ENCODE peak calls at places on chromosomes 4 and X, in five cellular contexts. C is HFFc6; P is CD4-positive, alpha-beta T cell; O is dermis blood vessel endothelial cell; J is left colon. I is an unnamed sample.
A peak's percentile ranks its signal among the peaks of the same experiment; 100 is the strongest.

GRCh38 chrX:150299579-150299978 is 63.5 kb upstream of the MAMLD1 start:
- DNase-seq in J (no peak), C (no peak), P (no peak), O (no peak), I (no peak)

GRCh38 chrX:72351606-72352338 is 46.1 kb upstream of the CITED1 start:
- DNase-seq in P (no peak), J (no peak), O (no peak), C (no peak), I (no peak)

GRCh38 chr4:42713371-42713770 is 56.5 kb upstream of the ATP8A1 start:
- DNase-seq in C (no peak), P (no peak), O (no peak), J (no peak), I (no peak)

GRCh38 chr4:166088576-166088975 is 215.5 kb downstream of the TLL1 start:
- DNase-seq in P (no peak), C (no peak), J (no peak), O (no peak), I (no peak)

GRCh38 chr4:84967292-84967651 is 782 bp upstream of the WDFY3 start:
- DNase-seq in O (peak; percentile 39), C (peak; percentile 24), J (no peak), P (no peak), I (no peak)

GRCh38 chr4:8225704-8226443 is 26.8 kb downstream of the SH3TC1 start:
- DNase-seq in C (no peak), J (no peak), P (no peak), O (no peak), I (no peak)

GRCh38 chrX:130034178-130034577 is 51.7 kb downstream of the BCORL1 start:
- DNase-seq in O (no peak), J (no peak), P (no peak), C (no peak), I (no peak)

GRCh38 chr4:125254111-125254510 is 60.6 kb upstream of the FAT4 start:
- DNase-seq in C (peak; percentile 37), O (no peak), P (no peak), J (no peak), I (peak; percentile 12)

GRCh38 chr4:2044542-2045517 is 14.3 kb upstream of the NAT8L start:
- DNase-seq in P (no peak), O (no peak), J (no peak), C (no peak), I (no peak)

GRCh38 chr4:41076481-41076880 is 137.9 kb downstream of the APBB2 start:
- DNase-seq in J (no peak), O (no peak), C (no peak), P (no peak), I (no peak)

GRCh38 chr4:94491322-94491721 is 39.6 kb downstream of the PDLIM5 start:
- DNase-seq in P (no peak), J (no peak), C (peak; percentile 49), O (peak; percentile 24), I (no peak)

GRCh38 chr4:183838987-183839712 is 66.0 kb upstream of the STOX2 start:
- DNase-seq in J (no peak), C (no peak), P (no peak), O (peak; percentile 41), I (peak; percentile 5)

GRCh38 chr4:79227896-79228295 is 98.0 kb downstream of the NAA11 start:
- DNase-seq in C (no peak), O (no peak), J (no peak), P (no peak), I (no peak)

GRCh38 chr4:92234393-92235176 is 69.2 kb upstream of the GRID2 start:
- DNase-seq in J (no peak), O (no peak), C (peak; percentile 97), P (no peak), I (peak; percentile 92)

GRCh38 chr4:157514711-157515110 is 294.2 kb downstream of the GRIA2 start:
- DNase-seq in P (no peak), O (no peak), J (no peak), C (no peak), I (no peak)

GRCh38 chr4:189374176-189374575 is 566.5 kb upstream of the FRG1 start:
- DNase-seq in C (no peak), P (no peak), J (no peak), O (no peak), I (no peak)

GRCh38 chrX:143781103-143781502 is 60.6 kb upstream of the SPANXN2 start:
- DNase-seq in P (no peak), J (no peak), C (no peak), O (no peak), I (no peak)

GRCh38 chrX:3244955-3245354 is 101.5 kb downstream of the MXRA5 start:
- DNase-seq in O (peak; percentile 44), P (no peak), J (no peak), C (no peak), I (no peak)

GRCh38 chrX:132737743-132738142 is 220.7 kb downstream of the HS6ST2 start:
- DNase-seq in J (no peak), O (no peak), P (no peak), C (no peak), I (no peak)

GRCh38 chrX:43836435-43837184 is 45.6 kb downstream of the MAOB start:
- DNase-seq in O (peak; percentile 51), P (no peak), J (no peak), C (peak; percentile 3), I (no peak)

GRCh38 chrX:149312936-149313432 is 192.1 kb downstream of the IDS start:
- DNase-seq in J (no peak), O (no peak), C (no peak), P (no peak), I (no peak)

GRCh38 chr4:111475001-111475400 is 670.3 kb upstream of the FAM241A start:
- DNase-seq in J (peak; percentile 30), C (no peak), P (no peak), O (no peak), I (peak; percentile 20)

I was measured in brain microvascular endothelial cell.